ENCODE peak calls at places on chromosomes 11 and 22, in four cellular contexts. E is HepG2, R is K562, J is GM12878. T is an unnamed sample.

GRCh38 chr11:60899977-60900376 is 6.4 kb downstream of the PRPF19 start:
- DNase-seq in E (no peak), R (no peak), J (no peak), T (no peak)

GRCh38 chr11:109747839-109748238 is 325.8 kb downstream of the C11orf87 start:
- DNase-seq in E (no peak), R (peak), J (no peak), T (no peak)

GRCh38 chr11:3882671-3883070 is 27.2 kb downstream of the STIM1 start:
- DNase-seq in E (no peak), R (no peak), J (no peak), T (no peak)

GRCh38 chr11:73465019-73465675 is 88.9 kb downstream of the RELT start:
- DNase-seq in E (no peak), R (no peak), J (no peak), T (no peak)

GRCh38 chr11:22467248-22467647 is 129.1 kb downstream of the SLC17A6 start:
- DNase-seq in E (no peak), R (no peak), J (no peak), T (no peak)

GRCh38 chr11:14972581-14973490 is 685 bp upstream of the CALCA start:
- DNase-seq in E (no peak), R (no peak), J (no peak), T (no peak)

GRCh38 chr22:28229566-28230483 is 310.8 kb upstream of the PITPNB start:
- DNase-seq in E (no peak), R (no peak), J (no peak), T (no peak)

GRCh38 chr11:98260983-98261382 is 759.8 kb upstream of the CNTN5 start:
- DNase-seq in E (no peak), R (no peak), J (no peak), T (no peak)

GRCh38 chr22:21927174-21927823 is 25.3 kb downstream of the PPM1F start:
- DNase-seq in E (no peak), R (no peak), J (no peak), T (no peak)

GRCh38 chr11:124070906-124071621 is 29.9 kb upstream of the OR10G7 start:
- DNase-seq in E (peak), R (peak), J (peak), T (peak)

GRCh38 chr11:124499711-124500110 is 43.7 kb downstream of the OR8B12 start:
- DNase-seq in E (no peak), R (no peak), J (no peak), T (no peak)

GRCh38 chr11:47392546-47393162 is 14.3 kb upstream of the SPI1 start:
- DNase-seq in E (no peak), R (no peak), J (no peak), T (no peak)

GRCh38 chr11:35725880-35726279 is 63.3 kb downstream of the TRIM44 start:
- DNase-seq in E (no peak), R (peak), J (no peak), T (no peak)

GRCh38 chr11:61551630-61552029 is 29.2 kb downstream of the SYT7 start:
- DNase-seq in E (no peak), R (no peak), J (no peak), T (no peak)

GRCh38 chr11:131703311-131703710 is 332.9 kb downstream of the NTM start:
- DNase-seq in E (no peak), R (no peak), J (no peak), T (no peak)

GRCh38 chr11:132490976-132491375 is 1041.3 kb downstream of the OPCML start:
- DNase-seq in E (no peak), R (no peak), J (no peak), T (no peak)

GRCh38 chr11:75667268-75667830 is 1.5 kb downstream of the MAP6 start:
- DNase-seq in E (no peak), R (no peak), J (no peak), T (peak)

GRCh38 chr11:75433443-75433842 is 440 bp upstream of the KLHL35 start:
- DNase-seq in E (no peak), R (no peak), J (no peak), T (no peak)

GRCh38 chr22:24810043-24810749 is 4.2 kb downstream of the SGSM1 start:
- DNase-seq in E (no peak), R (no peak), J (no peak), T (no peak)

GRCh38 chr11:36377759-36378553 is 81.9 kb downstream of the PRR5L start:
- DNase-seq in E (no peak), R (no peak), J (no peak), T (no peak)

GRCh38 chr11:65563606-65564005 is 5.4 kb upstream of the LTBP3 start:
- DNase-seq in E (no peak), R (no peak), J (no peak), T (no peak)

GRCh38 chr11:67345949-67346819 is 7.2 kb downstream of the POLD4 start:
- DNase-seq in E (peak), R (peak), J (peak), T (no peak)

GRCh38 chr11:91244921-91245320 is 979.7 kb upstream of the FAT3 start:
- DNase-seq in E (no peak), R (no peak), J (no peak), T (no peak)

GRCh38 chr11:119479685-119480275 is 56.8 kb upstream of the THY1 start:
- DNase-seq in E (peak), R (peak), J (no peak), T (no peak)

GRCh38 chr11:127270848-127271247 is 270.3 kb upstream of the KIRREL3 start:
- DNase-seq in E (no peak), R (no peak), J (no peak), T (no peak)

GRCh38 chr22:46073683-46074504 is 76.4 kb upstream of the PPARA start:
- DNase-seq in E (no peak), R (no peak), J (no peak), T (no peak)

GRCh38 chr11:1300569-1301187 is 8.8 kb downstream of the TOLLIP start:
- DNase-seq in E (no peak), R (no peak), J (no peak), T (no peak)
- TF ChIP-seq FOXK2 in E (no peak), R (no peak), J (no peak), T (no peak)

GRCh38 chr22:30598986-30599385 is 7.3 kb upstream of the PES1 start:
- DNase-seq in E (no peak), R (no peak), J (no peak), T (no peak)

GRCh38 chr22:30601464-30601863 is 5.5 kb upstream of the TCN2 start:
- DNase-seq in E (no peak), R (no peak), J (no peak), T (no peak)

GRCh38 chr22:30604723-30605122 is 2.3 kb upstream of the TCN2 start:
- DNase-seq in E (no peak), R (no peak), J (no peak), T (no peak)

GRCh38 chr22:30602049-30602448 is 4.9 kb upstream of the TCN2 start:
- DNase-seq in E (peak), R (peak), J (no peak), T (no peak)

DNA sequence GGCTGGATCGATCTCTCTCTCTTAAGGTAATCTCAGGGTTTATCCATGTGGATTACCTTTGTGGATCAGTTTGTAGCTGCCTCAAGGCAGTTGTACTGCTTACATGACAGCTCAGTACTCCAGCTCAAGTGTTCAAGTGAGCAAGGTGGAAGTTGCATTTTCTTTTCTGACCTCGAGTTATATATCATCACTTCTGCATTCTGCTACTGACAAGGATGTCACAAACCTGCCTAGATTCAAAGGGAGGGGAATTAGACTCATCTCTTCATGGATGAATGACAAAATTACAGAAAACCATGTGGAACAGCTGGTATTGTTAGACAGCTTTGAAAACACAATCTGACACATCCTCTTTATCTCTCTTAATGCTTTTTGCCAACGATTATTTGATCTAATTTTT is 6.0 kb upstream of the TCN2 start:
- DNase-seq in E (no peak), R (no peak), J (no peak), T (no peak)
- TF ChIP-seq BHLHE40 in E (no peak), R (no peak), J (no peak), T (no peak)

GRCh38 chr22:47802446-47802845 is 1040.0 kb downstream of the TBC1D22A start:
- DNase-seq in E (no peak), R (no peak), J (no peak), T (no peak)
- TF ChIP-seq SP1 in E (no peak), R (no peak), J (no peak), T (no peak)

GRCh38 chr22:41540006-41540315 is 4.3 kb downstream of the POLR3H start:
- DNase-seq in E (no peak), R (peak), J (no peak), T (no peak)
- TF ChIP-seq FOXK2 in E (no peak), R (no peak), J (no peak), T (no peak)

DNA sequence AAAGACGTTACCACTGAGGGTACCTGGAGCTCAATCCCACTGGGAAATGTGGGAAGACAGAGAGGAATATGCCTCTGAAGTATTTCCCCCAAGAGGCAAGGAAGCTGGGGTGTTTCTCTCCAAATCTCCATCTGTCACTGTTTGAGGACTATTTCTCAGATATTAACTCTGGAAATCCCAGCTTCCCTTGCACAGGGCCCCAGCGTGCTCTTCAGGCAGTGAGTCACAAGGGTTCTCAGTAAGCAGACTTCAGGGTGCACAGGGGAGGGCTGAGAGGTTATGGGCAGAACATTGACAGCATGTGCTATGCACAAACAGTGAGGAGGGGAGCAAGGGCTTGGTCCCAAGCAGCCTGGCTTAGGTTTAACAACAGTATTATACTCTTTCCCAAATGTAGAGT is 60.9 kb upstream of the EED start:
- DNase-seq in E (no peak), R (peak), J (no peak), T (no peak)
- TF ChIP-seq BHLHE40 in E (no peak), R (no peak), J (no peak), T (no peak)